ENCODE peak calls at places on chromosomes 12 and 14, in seven cellular contexts. H, A, Z, R, K, C and G are unnamed samples.

GRCh38 chr12:31227401-31227981 is 98.5 kb downstream of the SINHCAF start:
- DNase-seq in C (no peak), K (no peak), Z (no peak), R (no peak), A (no peak), H (no peak), G (no peak)

GRCh38 chr14:95696741-95697140 is 10.5 kb downstream of the TCL1B start:
- DNase-seq in K (no peak), Z (no peak), H (no peak), A (no peak), R (no peak), C (no peak), G (no peak)

GRCh38 chr12:1162083-1162760 is 171.2 kb downstream of the ERC1 start:
- DNase-seq in K (no peak), R (no peak), C (no peak), A (no peak), H (no peak), Z (no peak), G (no peak)

GRCh38 chr12:114241973-114242434 is 163.9 kb downstream of the TBX5 start:
- DNase-seq in H (no peak), R (no peak), K (no peak), Z (no peak), C (no peak), A (no peak), G (no peak)

GRCh38 chr12:27006797-27007467 is 7.3 kb downstream of the TM7SF3 start:
- DNase-seq in R (no peak), K (no peak), C (no peak), A (no peak), H (no peak), Z (no peak), G (no peak)

GRCh38 chr14:101444116-101444515 is 117.2 kb upstream of the DIO3 start:
- DNase-seq in Z (no peak), A (peak; percentile 6), K (no peak), H (no peak), R (no peak), C (no peak), G (peak; percentile 45)

GRCh38 chr14:69711065-69711464 is 55.9 kb upstream of the SRSF5 start:
- DNase-seq in A (peak; percentile 29), K (no peak), R (peak; percentile 52), Z (no peak), C (no peak), H (no peak), G (no peak)

GRCh38 chr12:1738480-1738879 is 47.6 kb downstream of the ADIPOR2 start:
- DNase-seq in A (no peak), K (no peak), Z (no peak), H (no peak), C (no peak), R (no peak), G (no peak)

GRCh38 chr12:40688085-40688725 is 4.0 kb upstream of the CNTN1 start:
- DNase-seq in K (no peak), C (no peak), Z (no peak), H (no peak), R (no peak), A (no peak), G (no peak)

GRCh38 chr12:103495783-103496456 is at the start of gene C12orf42:
- DNase-seq in H (no peak), A (peak; percentile 38), K (no peak), C (no peak), R (peak; percentile 76), Z (peak; percentile 59), G (peak; percentile 76)

GRCh38 chr12:54005853-54006699 is 2.7 kb upstream of the HOXC8 start:
- DNase-seq in Z (peak; percentile 88), C (peak; percentile 88), A (peak; percentile 87), K (peak; percentile 19), R (peak; percentile 70), H (peak; percentile 94), G (peak; percentile 85)

GRCh38 chr12:49568442-49568776 is 467 bp upstream of the MCRS1 start:
- DNase-seq in A (no peak), K (no peak), C (no peak), H (no peak), Z (no peak), R (no peak), G (peak; percentile 13)

GRCh38 chr14:63295231-63295685 is 23.5 kb downstream of the GPHB5 start:
- DNase-seq in K (no peak), Z (no peak), R (no peak), C (no peak), H (no peak), A (no peak), G (no peak)

GRCh38 chr12:128818065-128819022 is 5.4 kb downstream of the SLC15A4 start:
- DNase-seq in K (no peak), A (peak; percentile 70), Z (no peak), H (no peak), C (no peak), R (no peak), G (peak; percentile 74)

GRCh38 chr14:103517626-103518415 is 4.8 kb downstream of the CKB start:
- DNase-seq in Z (no peak), C (no peak), K (no peak), A (no peak), R (no peak), H (peak; percentile 76), G (no peak)

GRCh38 chr14:94691658-94692029 is 78.3 kb downstream of the GSC start:
- DNase-seq in H (no peak), K (no peak), R (no peak), Z (no peak), A (peak; percentile 51), C (no peak), G (no peak)

GRCh38 chr14:23727566-23728335 is 91.6 kb downstream of the DHRS2 start:
- DNase-seq in H (no peak), R (peak; percentile 64), K (no peak), C (no peak), Z (no peak), A (peak; percentile 66), G (peak; percentile 80)

GRCh38 chr14:20657216-20658211 is 16.0 kb upstream of the OR6S1 start:
- DNase-seq in A (peak; percentile 16), C (peak; percentile 15), K (no peak), H (no peak), R (no peak), Z (no peak), G (peak; percentile 70)